ENCODE peak calls at places on chromosomes 1 and 21, in ten cellular contexts. B, N, P, X, R, J, Y, K, H and O are unnamed samples.
A peak's percentile ranks its signal among the peaks of the same experiment; 100 is the strongest.

GRCh38 chr1:31830065-31830464 is 14.2 kb upstream of the SPOCD1 start:
- DNase-seq in K (no peak), B (no peak), N (no peak), R (no peak), Y (no peak), P (no peak), J (no peak), X (no peak), H (no peak), O (no peak)

GRCh38 chr1:178057863-178058576 is 35.9 kb upstream of the RASAL2 start:
- DNase-seq in B (peak; percentile 72), Y (no peak), R (peak; percentile 56), H (no peak), P (peak; percentile 64), N (no peak), J (peak; percentile 74), K (peak; percentile 31), X (no peak), O (no peak)

GRCh38 chr1:206032356-206033140 is 8.9 kb upstream of the CTSE start:
- DNase-seq in P (no peak), R (no peak), Y (no peak), H (no peak), N (no peak), X (no peak), K (no peak), J (no peak), B (no peak), O (no peak)

GRCh38 chr1:43466403-43466802 is 12.7 kb upstream of the HYI start:
- DNase-seq in B (no peak), X (no peak), Y (no peak), P (peak; percentile 65), K (no peak), J (no peak), N (no peak), H (no peak), R (peak; percentile 44), O (no peak)

GRCh38 chr21:46662765-46663500 is 27.5 kb downstream of the PRMT2 start:
- DNase-seq in Y (no peak), R (no peak), K (peak; percentile 26), N (no peak), J (no peak), H (no peak), B (no peak), X (no peak), P (no peak), O (no peak)

GRCh38 chr21:15062566-15062965 is 2.2 kb downstream of the NRIP1 start:
- DNase-seq in K (no peak), P (peak; percentile 36), Y (no peak), R (peak; percentile 32), J (peak; percentile 31), H (no peak), X (no peak), N (no peak), B (no peak), O (no peak)

GRCh38 chr1:167166703-167167100 is 54.0 kb upstream of the POU2F1 start:
- DNase-seq in K (no peak), B (no peak), Y (no peak), H (no peak), J (no peak), N (no peak), X (no peak), P (no peak), R (no peak), O (no peak)

GRCh38 chr21:42534361-42534900 is 20.8 kb downstream of the SLC37A1 start:
- DNase-seq in J (no peak), Y (no peak), N (no peak), K (no peak), H (no peak), P (peak; percentile 55), B (no peak), X (no peak), R (no peak), O (no peak)

GRCh38 chr1:111179968-111180533 is 20.4 kb downstream of the DENND2D start:
- DNase-seq in X (no peak), R (no peak), K (no peak), N (no peak), J (no peak), P (no peak), B (no peak), Y (no peak), H (no peak), O (no peak)